ENCODE peak calls at places on chromosome 1, in four cellular contexts. One of them, this sample, is unnamed.

GRCh38 chr1:85283475-85284199 is 7.2 kb upstream of the BCL10 start:
- DNase-seq in right cardiac atrium: no peak
- DNase-seq in epithelial cell of esophagus: peak
- DNase-seq in KG1: no peak
- DNase-seq in this sample: no peak

GRCh38 chr1:93448292-93448982 is 519 bp downstream of the FNBP1L start:
- DNase-seq in epithelial cell of esophagus: peak
- DNase-seq in KG1: no peak
- DNase-seq in right cardiac atrium: peak
- DNase-seq in this sample: peak

GRCh38 chr1:19330449-19331135 is 18.5 kb downstream of the SLC66A1 start:
- DNase-seq in KG1: no peak
- DNase-seq in right cardiac atrium: peak
- DNase-seq in epithelial cell of esophagus: no peak
- DNase-seq in this sample: no peak

GRCh38 chr1:44405804-44406743 is 1.0 kb downstream of the RNF220 start:
- DNase-seq in KG1: peak
- DNase-seq in epithelial cell of esophagus: no peak
- DNase-seq in right cardiac atrium: no peak
- DNase-seq in this sample: no peak

GRCh38 chr1:50080904-50081586 is 27.7 kb upstream of the ELAVL4 start:
- DNase-seq in right cardiac atrium: no peak
- DNase-seq in epithelial cell of esophagus: peak
- DNase-seq in KG1: no peak
- DNase-seq in this sample: peak

GRCh38 chr1:200732438-200732837 is 6.3 kb upstream of the CAMSAP2 start:
- DNase-seq in right cardiac atrium: no peak
- DNase-seq in KG1: no peak
- DNase-seq in epithelial cell of esophagus: no peak
- DNase-seq in this sample: no peak

GRCh38 chr1:178075323-178075722 is 18.6 kb upstream of the RASAL2 start:
- DNase-seq in right cardiac atrium: no peak
- DNase-seq in epithelial cell of esophagus: no peak
- DNase-seq in KG1: no peak
- DNase-seq in this sample: no peak

GRCh38 chr1:61079276-61079897 is 3.0 kb upstream of the NFIA start:
- DNase-seq in epithelial cell of esophagus: peak
- DNase-seq in right cardiac atrium: no peak
- DNase-seq in KG1: no peak
- DNase-seq in this sample: no peak

GRCh38 chr1:93007941-93008577 is 46.8 kb upstream of the DIPK1A start:
- DNase-seq in KG1: no peak
- DNase-seq in right cardiac atrium: no peak
- DNase-seq in epithelial cell of esophagus: no peak
- DNase-seq in this sample: peak

GRCh38 chr1:222114536-222115156 is 372.8 kb upstream of the DUSP10 start:
- DNase-seq in KG1: no peak
- DNase-seq in right cardiac atrium: no peak
- DNase-seq in epithelial cell of esophagus: no peak
- DNase-seq in this sample: no peak

GRCh38 chr1:218435528-218435927 is 90.4 kb downstream of the TGFB2 start:
- DNase-seq in right cardiac atrium: no peak
- DNase-seq in epithelial cell of esophagus: no peak
- DNase-seq in KG1: no peak
- DNase-seq in this sample: no peak

GRCh38 chr1:181906631-181907030 is 154.9 kb downstream of the ZNF648 start:
- DNase-seq in epithelial cell of esophagus: no peak
- DNase-seq in KG1: no peak
- DNase-seq in right cardiac atrium: no peak
- DNase-seq in this sample: no peak

GRCh38 chr1:198291036-198291435 is 134.2 kb downstream of the NEK7 start:
- DNase-seq in epithelial cell of esophagus: no peak
- DNase-seq in KG1: no peak
- DNase-seq in right cardiac atrium: no peak
- DNase-seq in this sample: no peak